ENCODE peak calls at places on chromosomes 6 and 20, in four cellular contexts. I, O, E and S are unnamed samples.

GRCh38 chr6:35165630-35166071 is 24.5 kb upstream of the TCP11 start:
- DNase-seq in I (no peak), E (peak; percentile 15), O (no peak), S (peak; percentile 52)

GRCh38 chr6:18551228-18551627 is 164.1 kb downstream of the RNF144B start:
- DNase-seq in I (no peak), E (no peak), O (no peak), S (no peak)

GRCh38 chr6:30938730-30939129 is 2.0 kb upstream of the MUCL3 start:
- DNase-seq in O (no peak), E (no peak), I (no peak), S (no peak)

GRCh38 chr6:26159417-26160273 is 72.4 kb downstream of the HFE start:
- DNase-seq in E (peak; percentile 45), I (no peak), O (no peak), S (no peak)

GRCh38 chr6:24910850-24911712 is 24.7 kb downstream of the RIPOR2 start:
- DNase-seq in E (no peak), I (no peak), O (peak; percentile 69), S (no peak)

GRCh38 chr20:19628570-19629134 is 129.4 kb upstream of the RIN2 start:
- DNase-seq in E (peak; percentile 26), O (peak; percentile 75), I (peak; percentile 57), S (peak; percentile 84)

GRCh38 chr6:137808191-137808590 is 58.9 kb upstream of the TNFAIP3 start:
- DNase-seq in O (no peak), E (no peak), I (no peak), S (peak; percentile 61)

GRCh38 chr20:417801-418342 is 9.8 kb downstream of the RBCK1 start:
- DNase-seq in O (no peak), I (no peak), E (no peak), S (no peak)

GRCh38 chr6:162706236-162706635 is 21.3 kb downstream of the PRKN start:
- DNase-seq in O (no peak), I (no peak), E (no peak), S (no peak)

GRCh38 chr20:18041462-18041861 is 16.3 kb downstream of the OVOL2 start:
- DNase-seq in O (no peak), I (no peak), E (no peak), S (no peak)

GRCh38 chr6:4774715-4775590 is 1.3 kb upstream of the CDYL start:
- DNase-seq in E (no peak), I (no peak), O (peak; percentile 49), S (no peak)

GRCh38 chr6:16440656-16441212 is 202.3 kb downstream of the GMPR start:
- DNase-seq in O (no peak), E (no peak), I (no peak), S (no peak)

GRCh38 chr20:6700563-6701328 is 66.7 kb upstream of the BMP2 start:
- DNase-seq in O (no peak), E (no peak), I (no peak), S (no peak)

GRCh38 chr6:121592261-121592935 is 157.0 kb downstream of the GJA1 start:
- DNase-seq in O (no peak), E (no peak), I (no peak), S (no peak)

GRCh38 chr6:99349620-99350141 is at the start of gene FAXC:
- DNase-seq in I (peak; percentile 41), O (peak; percentile 75), E (no peak), S (peak; percentile 9)

GRCh38 chr20:1295276-1295930 is 29.3 kb downstream of the SNPH start:
- DNase-seq in I (no peak), O (no peak), E (no peak), S (no peak)

GRCh38 chr20:17663486-17663885 is 18.6 kb downstream of the RRBP1 start:
- DNase-seq in E (no peak), O (no peak), I (no peak), S (no peak)

GRCh38 chr6:118551673-118552063 is 3.6 kb downstream of the PLN start:
- DNase-seq in E (no peak), O (no peak), I (no peak), S (no peak)

GRCh38 chr20:4805663-4806449 is 84.1 kb downstream of the PRND start:
- DNase-seq in I (no peak), O (no peak), E (no peak), S (no peak)

GRCh38 chr6:42907336-42907735 is 8.5 kb upstream of the PTCRA start:
- DNase-seq in E (no peak), O (no peak), I (no peak), S (no peak)

GRCh38 chr6:5120011-5120410 is 34.9 kb downstream of the PPP1R3G start:
- DNase-seq in E (no peak), I (no peak), O (no peak), S (no peak)

GRCh38 chr6:35810831-35811698 is 5.9 kb downstream of the LHFPL5 start:
- DNase-seq in O (no peak), E (no peak), I (no peak), S (peak; percentile 30)

GRCh38 chr6:106702451-106703110 is 73.2 kb downstream of the QRSL1 start:
- DNase-seq in I (no peak), E (peak; percentile 86), O (no peak), S (peak; percentile 83)

DNA sequence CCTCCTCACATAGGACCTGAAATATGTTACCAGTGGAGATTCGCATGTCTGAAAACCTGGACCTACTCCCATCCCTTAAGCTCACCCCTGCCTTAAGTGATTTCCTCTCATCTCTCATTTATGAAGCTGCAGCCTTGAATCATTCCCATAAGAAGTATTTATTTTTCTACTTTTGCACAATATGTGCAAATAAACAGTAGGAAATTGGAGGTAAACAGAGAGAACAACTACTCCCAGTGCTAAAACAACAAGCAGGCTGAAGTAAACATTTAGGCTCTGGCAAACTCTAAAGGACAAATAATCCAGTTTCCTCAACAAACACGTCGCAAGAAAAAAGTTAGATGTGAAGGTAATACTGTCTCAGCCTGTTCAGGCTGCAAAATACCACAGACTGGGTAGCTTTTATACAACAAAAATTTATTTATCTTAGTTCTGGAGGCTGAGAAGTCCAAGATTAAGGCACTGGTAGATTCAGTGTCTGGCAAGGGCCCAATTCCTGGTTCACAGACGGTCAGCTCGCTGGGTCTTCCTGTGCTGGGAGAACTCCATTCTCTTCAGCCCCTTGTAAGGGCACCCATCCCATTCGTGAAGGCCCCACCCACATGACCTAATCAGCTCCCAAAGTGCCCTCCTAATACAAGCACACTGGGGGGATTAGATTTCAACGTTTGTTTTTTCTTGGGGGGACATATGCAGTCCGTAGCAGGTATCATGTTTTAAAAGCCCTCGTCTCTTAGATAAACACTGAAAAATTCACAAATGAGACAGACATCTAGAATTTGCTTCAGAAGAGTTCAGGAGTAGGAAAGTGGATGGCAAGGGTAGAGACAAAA is 15.6 kb downstream of the SPATA2 start:
- DNase-seq in E (no peak), I (no peak), O (no peak), S (no peak)
- TF ChIP-seq CBFB in E (no peak), I (no peak), O (no peak), S (no peak)

DNA sequence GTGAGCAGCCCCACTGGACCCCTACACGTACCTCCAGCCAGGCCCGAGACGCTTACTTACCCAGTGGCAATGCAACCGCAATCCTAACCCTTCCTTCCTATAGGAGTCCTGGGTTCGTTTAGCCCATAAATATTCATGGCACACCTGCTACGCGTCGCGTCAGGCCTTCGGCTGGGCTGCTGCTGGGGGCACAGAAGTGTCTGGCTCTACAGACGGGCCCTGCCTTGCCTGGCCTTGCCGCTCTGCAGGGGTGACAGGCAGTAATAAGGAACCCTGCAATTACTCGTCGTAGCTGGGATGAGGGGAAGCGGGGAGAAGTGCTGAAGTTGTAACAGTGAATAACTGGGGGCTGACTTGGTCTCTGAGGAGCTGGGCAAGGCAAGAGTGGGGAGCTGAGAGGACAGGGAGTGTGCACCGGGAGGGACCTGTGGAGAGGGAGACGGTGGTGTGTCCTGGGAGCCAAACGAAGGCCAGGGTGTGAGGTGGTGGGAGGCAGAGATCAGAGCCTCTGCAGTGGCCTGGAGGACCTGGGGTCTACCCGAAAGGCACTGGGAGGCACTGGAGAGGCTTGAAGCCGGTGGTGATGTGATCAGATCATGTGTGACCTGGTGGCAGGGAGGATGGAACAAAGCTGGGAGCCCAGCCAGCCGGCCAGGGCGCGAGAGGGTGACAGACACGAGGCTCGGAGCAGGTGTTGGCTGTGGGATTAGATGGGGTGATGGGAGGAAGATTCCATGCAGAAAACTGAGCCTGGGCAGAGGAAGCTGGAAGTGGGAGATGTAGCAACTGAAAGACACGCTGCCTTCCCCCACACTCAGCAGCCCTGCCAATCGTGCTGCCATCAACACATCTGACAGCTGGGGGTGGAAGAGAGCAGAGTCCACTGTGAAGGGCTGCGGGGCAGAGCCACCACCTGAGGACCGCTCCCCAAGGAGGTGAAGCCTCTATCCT is 36.4 kb downstream of the PSMG4 start:
- DNase-seq in I (no peak), E (no peak), O (peak; percentile 45), S (peak; percentile 25)
- TF ChIP-seq CBFB in I (no peak), E (no peak), O (no peak), S (no peak)

GRCh38 chr20:10581823-10582222 is 92.0 kb downstream of the JAG1 start:
- DNase-seq in O (no peak), I (no peak), E (no peak), S (peak; percentile 56)
- TF ChIP-seq CBFB in O (no peak), I (no peak), E (no peak), S (no peak)

DNA sequence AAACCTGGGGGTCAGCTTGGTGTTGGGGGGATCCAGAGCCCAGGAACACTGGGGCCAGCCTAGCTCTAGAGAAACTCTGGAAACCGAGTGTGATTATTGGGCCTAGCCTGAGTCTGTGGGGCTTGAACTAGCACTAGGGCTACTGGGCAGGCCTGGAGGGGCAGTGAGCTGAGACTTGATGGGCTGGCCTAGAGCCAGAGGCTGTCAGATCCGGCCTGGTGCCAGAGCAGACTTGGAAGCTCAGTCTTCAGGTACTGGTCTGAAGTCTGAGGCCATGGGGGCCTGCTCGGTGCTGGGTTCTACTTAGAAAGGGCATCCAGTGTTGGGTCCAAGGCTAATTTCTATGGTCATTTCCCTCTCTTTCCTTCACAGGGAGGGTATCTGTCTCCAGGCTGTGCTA is 2.7 kb downstream of the DEFB112 start:
- DNase-seq in O (no peak), I (no peak), E (no peak), S (no peak)
- TF ChIP-seq CBFB in O (no peak), I (no peak), E (no peak), S (no peak)

DNA sequence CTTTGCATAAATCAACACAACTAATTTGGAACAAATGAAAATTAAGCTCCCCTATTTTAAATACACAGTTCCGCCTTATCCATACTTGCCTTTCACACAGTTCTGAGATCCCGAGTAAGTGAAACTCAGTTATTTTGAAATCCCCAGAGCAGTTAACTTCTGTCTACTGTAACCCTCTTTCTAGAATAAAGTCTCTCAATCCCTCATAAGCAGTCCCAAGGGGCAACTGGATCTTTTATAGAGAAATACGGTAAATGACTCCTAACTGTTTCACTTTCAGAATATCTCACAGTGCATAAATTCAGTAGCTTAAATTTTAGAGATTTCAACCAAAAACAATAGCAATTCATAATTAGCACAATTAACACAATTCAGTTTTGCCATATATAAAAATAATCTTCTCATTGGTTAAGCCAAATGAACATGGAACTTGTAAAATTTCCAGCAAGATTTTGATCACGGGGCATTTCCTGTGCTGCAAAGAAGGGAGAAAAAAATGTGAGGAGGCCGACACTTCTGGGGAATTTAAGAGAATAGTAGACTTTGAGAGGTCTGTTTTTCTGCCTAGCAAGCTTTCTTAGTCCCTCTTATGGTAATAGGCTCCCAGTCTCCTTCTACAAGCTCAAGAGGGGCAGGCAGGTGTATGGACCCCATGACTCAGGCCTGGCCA is 78.3 kb downstream of the KIF6 start:
- DNase-seq in I (no peak), O (no peak), E (peak; percentile 12), S (no peak)
- TF ChIP-seq CBFB in I (no peak), O (no peak), E (no peak), S (no peak)